ENCODE peak calls at places on chromosome 20, in four cellular contexts. W is endothelial cell of umbilical vein; H is CD8-positive, alpha-beta T cell; T is transverse colon. E is an unnamed sample. For H3K4me1 and H3K36me3, the result is how much of the 10 kb centered on the place peaks cover.

GRCh38 chr20:44154521-44155001 is 32.4 kb downstream of the JPH2 start:
- DNase-seq in H (no peak), T (no peak), W (no peak), E (peak)

GRCh38 chr20:58210398-58210747 is 18.1 kb downstream of the ANKRD60 start:
- DNase-seq in W (no peak), H (no peak), T (no peak), E (no peak)

GRCh38 chr20:61819921-61820825 is 245.5 kb downstream of the TAF4 start:
- DNase-seq in T (no peak), H (no peak), W (no peak), E (no peak)

GRCh38 chr20:36854343-36855240 is 21.3 kb upstream of the TLDC2 start:
- DNase-seq in W (no peak), H (no peak), T (peak), E (peak)

GRCh38 chr20:2101057-2101934 is at the start of gene STK35:
- DNase-seq in H (no peak), W (peak), T (peak), E (no peak)

GRCh38 chr20:16007164-16007563 is 566.1 kb downstream of the KIF16B start:
- DNase-seq in W (no peak), T (no peak), H (no peak), E (no peak)

GRCh38 chr20:50478162-50479036 is 31.8 kb upstream of the PTPN1 start:
- DNase-seq in W (no peak), T (peak), H (peak), E (peak)

GRCh38 chr20:62676976-62677375 is 31.7 kb upstream of the NTSR1 start:
- DNase-seq in H (no peak), W (no peak), T (no peak), E (no peak)

GRCh38 chr20:61726979-61727378 is 338.7 kb downstream of the TAF4 start:
- DNase-seq in H (no peak), T (no peak), W (no peak), E (no peak)

GRCh38 chr20:61453219-61453618 is 201.2 kb downstream of the CDH4 start:
- DNase-seq in H (no peak), W (no peak), T (no peak), E (no peak)

GRCh38 chr20:5674176-5674660 is 76.0 kb upstream of the SHLD1 start:
- DNase-seq in W (no peak), T (no peak), H (no peak), E (peak)

GRCh38 chr20:1417273-1417672 is 24.4 kb upstream of the FKBP1A start:
- DNase-seq in H (no peak), W (no peak), T (no peak), E (peak)

GRCh38 chr20:62142252-62143117 is 709 bp downstream of the PSMA7 start:
- DNase-seq in T (peak), W (peak), H (no peak), E (peak)

GRCh38 chr20:62696431-62696957 is 12.1 kb upstream of the NTSR1 start:
- DNase-seq in W (no peak), T (no peak), H (no peak), E (no peak)

GRCh38 chr20:1816384-1817381 is 78.5 kb upstream of the SIRPA start:
- DNase-seq in H (no peak), W (peak), T (no peak), E (peak)

GRCh38 chr20:24502184-24502583 is 32.8 kb downstream of the SYNDIG1 start:
- DNase-seq in W (no peak), H (no peak), T (no peak), E (peak)

GRCh38 chr20:52941803-52942202 is 30.4 kb upstream of the TSHZ2 start:
- DNase-seq in H (no peak), W (no peak), T (no peak), E (peak)

GRCh38 chr20:52332649-52333048 is 141.1 kb upstream of the ZFP64 start:
- DNase-seq in W (no peak), T (no peak), H (no peak), E (no peak)

GRCh38 chr20:58160451-58161051 is 67.9 kb downstream of the ANKRD60 start:
- DNase-seq in H (no peak), W (no peak), T (no peak), E (peak)

GRCh38 chr20:19074828-19075516 is 137.5 kb upstream of the SLC24A3 start:
- DNase-seq in H (no peak), W (no peak), T (no peak), E (no peak)

GRCh38 chr20:19072988-19073387 is 139.5 kb upstream of the SLC24A3 start:
- DNase-seq in W (no peak), T (no peak), H (no peak), E (no peak)

GRCh38 chr20:19071442-19071717 is 141.1 kb upstream of the SLC24A3 start:
- DNase-seq in H (no peak), T (no peak), W (no peak), E (no peak)

GRCh38 chr20:19071902-19072498 is 140.4 kb upstream of the SLC24A3 start:
- DNase-seq in T (no peak), H (no peak), W (no peak), E (no peak)

GRCh38 chr20:19073584-19074198 is 138.8 kb upstream of the SLC24A3 start:
- DNase-seq in W (no peak), H (no peak), T (no peak), E (no peak)
- H3K4me1 ChIP-seq in W (under half), H (under half), T (under half), E (under half)

GRCh38 chr20:21342656-21343345 is 39.7 kb downstream of the XRN2 start:
- DNase-seq in T (no peak), W (peak), H (no peak), E (peak)
- H3K36me3 ChIP-seq in T (under half), W (under half), H (under half), E (half or more)

GRCh38 chr20:32040142-32040953 is 11.7 kb upstream of the HCK start:
- DNase-seq in H (no peak), T (peak), W (no peak), E (no peak)
- H3K4me1 ChIP-seq in H (under half), T (under half), W (under half), E (under half)

GRCh38 chr20:43124261-43124660 is 65.4 kb downstream of the PTPRT start:
- DNase-seq in H (no peak), W (no peak), T (no peak), E (no peak)
- H3K36me3 ChIP-seq in H (under half), W (under half), T (under half), E (under half)

DNA sequence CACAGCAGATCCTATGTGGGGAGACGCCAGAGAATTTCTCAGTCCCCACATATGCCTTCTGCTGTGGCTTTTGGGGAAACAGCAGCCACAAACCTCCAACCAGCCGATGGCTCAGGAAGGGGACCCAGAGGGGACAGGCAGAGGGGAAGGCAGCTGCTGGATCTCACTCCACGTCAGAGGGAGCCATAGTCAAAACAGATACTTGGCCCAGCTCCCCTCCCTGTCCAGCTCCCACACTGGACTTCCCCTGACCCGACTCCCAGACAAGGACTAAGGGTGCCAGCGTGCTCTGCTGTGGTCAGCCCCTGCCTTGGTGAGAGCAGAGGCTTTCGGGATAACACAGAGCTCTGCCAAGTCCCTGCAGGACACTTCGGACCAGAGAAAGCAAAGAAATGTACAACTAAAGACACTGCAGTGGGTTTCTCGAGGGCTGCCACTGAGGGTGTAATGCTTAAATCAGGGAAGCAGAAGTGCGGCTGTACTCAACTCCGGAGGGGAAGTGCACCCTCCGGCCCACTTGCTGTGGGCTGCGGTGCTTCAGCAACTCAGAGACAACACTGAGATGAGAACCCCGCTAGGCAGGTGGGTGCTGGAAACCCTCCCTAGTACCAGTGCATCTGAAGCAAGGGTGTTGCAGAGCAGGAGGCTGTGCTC is 47.2 kb downstream of the RRBP1 start:
- DNase-seq in T (no peak), H (no peak), W (no peak), E (no peak)
- H3K4me1 ChIP-seq in T (under half), H (under half), W (under half), E (under half)

GRCh38 chr20:59788811-59789210 is 144.6 kb downstream of the SYCP2 start:
- DNase-seq in T (no peak), H (no peak), W (no peak), E (no peak)

GRCh38 chr20:59789641-59790040 is 143.8 kb downstream of the SYCP2 start:
- DNase-seq in H (no peak), W (no peak), T (no peak), E (no peak)

GRCh38 chr20:59790388-59790787 is 143.0 kb downstream of the SYCP2 start:
- DNase-seq in W (no peak), H (no peak), T (no peak), E (no peak)

GRCh38 chr20:59792300-59792699 is 141.1 kb downstream of the SYCP2 start:
- DNase-seq in T (no peak), W (no peak), H (no peak), E (no peak)

DNA sequence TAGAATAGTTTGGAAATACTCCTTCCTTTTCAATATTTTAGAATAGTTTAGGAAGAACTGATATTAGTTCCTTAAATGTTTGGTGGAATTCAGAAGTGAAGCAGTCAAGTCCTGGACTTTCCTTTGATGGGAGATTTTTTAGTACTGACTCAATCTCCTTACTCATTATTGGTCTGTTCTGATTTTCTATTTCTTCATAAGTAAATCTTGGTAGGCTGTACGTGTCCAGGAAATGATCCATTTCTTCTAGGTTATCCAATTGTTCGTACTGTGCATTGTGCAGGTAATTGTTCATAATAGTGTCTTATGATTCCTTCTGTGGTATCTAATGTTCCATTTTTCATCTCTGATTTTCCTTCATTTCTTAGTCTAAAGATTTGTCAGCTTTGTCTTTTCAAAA is 138.9 kb downstream of the SYCP2 start:
- DNase-seq in T (no peak), H (no peak), W (no peak), E (no peak)
- H3K36me3 ChIP-seq in T (under half), H (under half), W (under half), E (under half)

E was measured in GM23248.